ENCODE peak calls at places on chromosome 9, in four cellular contexts. One of them, this sample, is unnamed.

GRCh38 chr9:110021891-110022290 is 186.1 kb downstream of the C9orf152 start:
- DNase-seq in mucosa of descending colon: no peak
- DNase-seq in CD4-positive, alpha-beta T cell: no peak
- DNase-seq in stimulated activated CD4-positive, alpha-beta T cell treated with anti-CD3 and anti-CD28 coated beads, Interleukin-15, amount 100 ng/mL, for 24 hours: no peak
- DNase-seq in this sample: no peak

GRCh38 chr9:134378901-134379338 is 52.7 kb downstream of the RXRA start:
- DNase-seq in CD4-positive, alpha-beta T cell: no peak
- DNase-seq in stimulated activated CD4-positive, alpha-beta T cell treated with anti-CD3 and anti-CD28 coated beads, Interleukin-15, amount 100 ng/mL, for 24 hours: no peak
- DNase-seq in mucosa of descending colon: peak
- DNase-seq in this sample: peak

GRCh38 chr9:28163619-28164018 is 590.3 kb upstream of the C9orf72 start:
- DNase-seq in CD4-positive, alpha-beta T cell: no peak
- DNase-seq in stimulated activated CD4-positive, alpha-beta T cell treated with anti-CD3 and anti-CD28 coated beads, Interleukin-15, amount 100 ng/mL, for 24 hours: no peak
- DNase-seq in mucosa of descending colon: no peak
- DNase-seq in this sample: no peak

GRCh38 chr9:89808076-89808701 is 203.4 kb downstream of the GADD45G start:
- DNase-seq in CD4-positive, alpha-beta T cell: no peak
- DNase-seq in mucosa of descending colon: no peak
- DNase-seq in stimulated activated CD4-positive, alpha-beta T cell treated with anti-CD3 and anti-CD28 coated beads, Interleukin-15, amount 100 ng/mL, for 24 hours: no peak
- DNase-seq in this sample: peak

GRCh38 chr9:89471390-89471789 is 26.5 kb downstream of the SEMA4D start:
- DNase-seq in CD4-positive, alpha-beta T cell: no peak
- DNase-seq in mucosa of descending colon: no peak
- DNase-seq in stimulated activated CD4-positive, alpha-beta T cell treated with anti-CD3 and anti-CD28 coated beads, Interleukin-15, amount 100 ng/mL, for 24 hours: no peak
- DNase-seq in this sample: no peak

GRCh38 chr9:26789959-26790358 is 102.6 kb downstream of the CAAP1 start:
- DNase-seq in stimulated activated CD4-positive, alpha-beta T cell treated with anti-CD3 and anti-CD28 coated beads, Interleukin-15, amount 100 ng/mL, for 24 hours: no peak
- DNase-seq in CD4-positive, alpha-beta T cell: no peak
- DNase-seq in mucosa of descending colon: no peak
- DNase-seq in this sample: no peak

GRCh38 chr9:27117489-27118135 is 8.6 kb downstream of the TEK start:
- DNase-seq in CD4-positive, alpha-beta T cell: no peak
- DNase-seq in mucosa of descending colon: peak
- DNase-seq in stimulated activated CD4-positive, alpha-beta T cell treated with anti-CD3 and anti-CD28 coated beads, Interleukin-15, amount 100 ng/mL, for 24 hours: no peak
- DNase-seq in this sample: peak

GRCh38 chr9:38318755-38319495 is 73.6 kb upstream of the ALDH1B1 start:
- DNase-seq in stimulated activated CD4-positive, alpha-beta T cell treated with anti-CD3 and anti-CD28 coated beads, Interleukin-15, amount 100 ng/mL, for 24 hours: no peak
- DNase-seq in mucosa of descending colon: peak
- DNase-seq in CD4-positive, alpha-beta T cell: no peak
- DNase-seq in this sample: no peak

GRCh38 chr9:2560175-2560574 is 61.4 kb upstream of the VLDLR start:
- DNase-seq in mucosa of descending colon: no peak
- DNase-seq in stimulated activated CD4-positive, alpha-beta T cell treated with anti-CD3 and anti-CD28 coated beads, Interleukin-15, amount 100 ng/mL, for 24 hours: no peak
- DNase-seq in CD4-positive, alpha-beta T cell: no peak
- DNase-seq in this sample: no peak

GRCh38 chr9:114958021-114958846 is 27.8 kb upstream of the TNFSF8 start:
- DNase-seq in CD4-positive, alpha-beta T cell: no peak
- DNase-seq in stimulated activated CD4-positive, alpha-beta T cell treated with anti-CD3 and anti-CD28 coated beads, Interleukin-15, amount 100 ng/mL, for 24 hours: peak
- DNase-seq in mucosa of descending colon: peak
- DNase-seq in this sample: peak

GRCh38 chr9:93092171-93092991 is 3.6 kb upstream of the CARD19 start:
- DNase-seq in stimulated activated CD4-positive, alpha-beta T cell treated with anti-CD3 and anti-CD28 coated beads, Interleukin-15, amount 100 ng/mL, for 24 hours: peak
- DNase-seq in CD4-positive, alpha-beta T cell: no peak
- DNase-seq in mucosa of descending colon: no peak
- DNase-seq in this sample: peak

GRCh38 chr9:122816163-122816867 is 12.1 kb downstream of the PDCL start:
- DNase-seq in CD4-positive, alpha-beta T cell: peak
- DNase-seq in stimulated activated CD4-positive, alpha-beta T cell treated with anti-CD3 and anti-CD28 coated beads, Interleukin-15, amount 100 ng/mL, for 24 hours: peak
- DNase-seq in mucosa of descending colon: peak
- DNase-seq in this sample: peak

GRCh38 chr9:5982352-5982751 is 33.1 kb downstream of the RANBP6 start:
- DNase-seq in CD4-positive, alpha-beta T cell: no peak
- DNase-seq in mucosa of descending colon: no peak
- DNase-seq in stimulated activated CD4-positive, alpha-beta T cell treated with anti-CD3 and anti-CD28 coated beads, Interleukin-15, amount 100 ng/mL, for 24 hours: no peak
- DNase-seq in this sample: no peak

GRCh38 chr9:21615018-21615417 is 132.9 kb upstream of the IFNE start:
- DNase-seq in mucosa of descending colon: no peak
- DNase-seq in CD4-positive, alpha-beta T cell: no peak
- DNase-seq in stimulated activated CD4-positive, alpha-beta T cell treated with anti-CD3 and anti-CD28 coated beads, Interleukin-15, amount 100 ng/mL, for 24 hours: no peak
- DNase-seq in this sample: no peak

GRCh38 chr9:129146441-129146933 is 31.6 kb downstream of the IER5L start:
- DNase-seq in mucosa of descending colon: no peak
- DNase-seq in stimulated activated CD4-positive, alpha-beta T cell treated with anti-CD3 and anti-CD28 coated beads, Interleukin-15, amount 100 ng/mL, for 24 hours: no peak
- DNase-seq in CD4-positive, alpha-beta T cell: no peak
- DNase-seq in this sample: no peak

GRCh38 chr9:2338770-2339169 is 282.8 kb upstream of the VLDLR start:
- DNase-seq in stimulated activated CD4-positive, alpha-beta T cell treated with anti-CD3 and anti-CD28 coated beads, Interleukin-15, amount 100 ng/mL, for 24 hours: no peak
- DNase-seq in mucosa of descending colon: no peak
- DNase-seq in CD4-positive, alpha-beta T cell: no peak
- DNase-seq in this sample: no peak

GRCh38 chr9:89797970-89798369 is 193.2 kb downstream of the GADD45G start:
- DNase-seq in stimulated activated CD4-positive, alpha-beta T cell treated with anti-CD3 and anti-CD28 coated beads, Interleukin-15, amount 100 ng/mL, for 24 hours: no peak
- DNase-seq in CD4-positive, alpha-beta T cell: no peak
- DNase-seq in mucosa of descending colon: no peak
- DNase-seq in this sample: peak

GRCh38 chr9:130267930-130268329 is 2.4 kb downstream of the HMCN2 start:
- DNase-seq in CD4-positive, alpha-beta T cell: no peak
- DNase-seq in stimulated activated CD4-positive, alpha-beta T cell treated with anti-CD3 and anti-CD28 coated beads, Interleukin-15, amount 100 ng/mL, for 24 hours: no peak
- DNase-seq in mucosa of descending colon: no peak
- DNase-seq in this sample: no peak

GRCh38 chr9:134366223-134367031 is 40.2 kb downstream of the RXRA start:
- DNase-seq in mucosa of descending colon: peak
- DNase-seq in stimulated activated CD4-positive, alpha-beta T cell treated with anti-CD3 and anti-CD28 coated beads, Interleukin-15, amount 100 ng/mL, for 24 hours: no peak
- DNase-seq in CD4-positive, alpha-beta T cell: no peak
- DNase-seq in this sample: peak

GRCh38 chr9:114060711-114061110 is 17.4 kb downstream of the AMBP start:
- DNase-seq in CD4-positive, alpha-beta T cell: no peak
- DNase-seq in mucosa of descending colon: no peak
- DNase-seq in stimulated activated CD4-positive, alpha-beta T cell treated with anti-CD3 and anti-CD28 coated beads, Interleukin-15, amount 100 ng/mL, for 24 hours: no peak
- DNase-seq in this sample: no peak

GRCh38 chr9:108784998-108785397 is 70.8 kb downstream of the ACTL7B start:
- DNase-seq in mucosa of descending colon: no peak
- DNase-seq in CD4-positive, alpha-beta T cell: no peak
- DNase-seq in stimulated activated CD4-positive, alpha-beta T cell treated with anti-CD3 and anti-CD28 coated beads, Interleukin-15, amount 100 ng/mL, for 24 hours: no peak
- DNase-seq in this sample: no peak

GRCh38 chr9:20477940-20478620 is 144.2 kb downstream of the MLLT3 start:
- DNase-seq in mucosa of descending colon: no peak
- DNase-seq in CD4-positive, alpha-beta T cell: no peak
- DNase-seq in stimulated activated CD4-positive, alpha-beta T cell treated with anti-CD3 and anti-CD28 coated beads, Interleukin-15, amount 100 ng/mL, for 24 hours: peak
- DNase-seq in this sample: no peak

GRCh38 chr9:96781552-96781951 is 3.7 kb upstream of the ZNF510 start:
- DNase-seq in CD4-positive, alpha-beta T cell: no peak
- DNase-seq in stimulated activated CD4-positive, alpha-beta T cell treated with anti-CD3 and anti-CD28 coated beads, Interleukin-15, amount 100 ng/mL, for 24 hours: no peak
- DNase-seq in mucosa of descending colon: no peak
- DNase-seq in this sample: no peak

GRCh38 chr9:113652355-113653152 is 189.0 kb downstream of the RGS3 start:
- DNase-seq in CD4-positive, alpha-beta T cell: no peak
- DNase-seq in stimulated activated CD4-positive, alpha-beta T cell treated with anti-CD3 and anti-CD28 coated beads, Interleukin-15, amount 100 ng/mL, for 24 hours: no peak
- DNase-seq in mucosa of descending colon: no peak
- DNase-seq in this sample: no peak

GRCh38 chr9:90803860-90804593 is 2.4 kb downstream of the SYK start:
- DNase-seq in CD4-positive, alpha-beta T cell: no peak
- DNase-seq in mucosa of descending colon: no peak
- DNase-seq in stimulated activated CD4-positive, alpha-beta T cell treated with anti-CD3 and anti-CD28 coated beads, Interleukin-15, amount 100 ng/mL, for 24 hours: no peak
- DNase-seq in this sample: no peak

This sample was measured in lower lobe of right lung.